ENCODE peak calls at places on chromosomes 16 and 17, in six cellular contexts. X is amniotic stem cell, I is sciatic nerve, J is LHCN-M2, P is transverse colon, A is M059J. O is an unnamed sample.

GRCh38 chr16:67593288-67593687 is 31.0 kb downstream of the CTCF start:
- DNase-seq in J (no peak), I (no peak), A (no peak), P (no peak), X (no peak), O (no peak)

GRCh38 chr17:63515426-63515825 is 7.7 kb upstream of the KCNH6 start:
- DNase-seq in X (no peak), A (no peak), P (no peak), I (no peak), J (no peak), O (no peak)

GRCh38 chr17:34226011-34226410 is 29.1 kb upstream of the CCL2 start:
- DNase-seq in I (no peak), P (no peak), X (no peak), J (no peak), A (peak), O (no peak)

GRCh38 chr17:75814900-75815373 is 29.3 kb downstream of the UNC13D start:
- DNase-seq in J (peak), A (peak), I (no peak), P (no peak), X (peak), O (peak)

GRCh38 chr16:58628845-58629680 is 563 bp downstream of the CNOT1 start:
- DNase-seq in X (no peak), A (peak), I (peak), J (no peak), P (peak), O (peak)

GRCh38 chr16:24151482-24151939 is 104.6 kb upstream of the CACNG3 start:
- DNase-seq in A (peak), I (no peak), X (no peak), P (no peak), J (no peak), O (peak)

GRCh38 chr17:43753488-43754129 is 5.0 kb downstream of the SOST start:
- DNase-seq in A (peak), I (no peak), P (no peak), J (peak), X (no peak), O (peak)

GRCh38 chr17:77319211-77320031 is 178.7 kb downstream of the SEC14L1 start:
- DNase-seq in X (peak), I (peak), J (peak), A (peak), P (peak), O (peak)

GRCh38 chr17:72338847-72339790 is 218.3 kb downstream of the SOX9 start:
- DNase-seq in J (peak), X (peak), A (peak), P (peak), I (no peak), O (peak)

GRCh38 chr17:79769596-79770520 is 8.1 kb upstream of the CBX2 start:
- DNase-seq in J (no peak), X (no peak), I (no peak), A (peak), P (no peak), O (peak)